ENCODE peak calls at places on chromosomes 4 and X, in seven cellular contexts. One of them, this sample, is unnamed.

GRCh38 chr4:152500798-152501434 is 35.0 kb downstream of the FBXW7 start:
- DNase-seq in T-helper 2 cell: peak; percentile 86
- DNase-seq in HT1080: peak; percentile 64
- DNase-seq in NCI-H1105: peak; percentile 42
- DNase-seq in LHCN-M2: peak; percentile 81
- DNase-seq in NCI-H1092 treated with DMSO at 0.1 percent for 48 hours: peak; percentile 61
- DNase-seq in cardiac fibroblast: peak; percentile 96
- DNase-seq in this sample: peak; percentile 59

GRCh38 chr4:69649207-69649606 is 3.8 kb downstream of the UGT2A1 start:
- DNase-seq in HT1080: no peak
- DNase-seq in NCI-H1092 treated with DMSO at 0.1 percent for 48 hours: no peak
- DNase-seq in cardiac fibroblast: peak; percentile 7
- DNase-seq in LHCN-M2: peak; percentile 19
- DNase-seq in T-helper 2 cell: no peak
- DNase-seq in NCI-H1105: no peak
- DNase-seq in this sample: no peak

GRCh38 chr4:71411976-71412375 is 73.2 kb downstream of the SLC4A4 start:
- DNase-seq in HT1080: no peak
- DNase-seq in NCI-H1092 treated with DMSO at 0.1 percent for 48 hours: no peak
- DNase-seq in cardiac fibroblast: no peak
- DNase-seq in T-helper 2 cell: no peak
- DNase-seq in LHCN-M2: no peak
- DNase-seq in NCI-H1105: no peak
- DNase-seq in this sample: no peak

GRCh38 chr4:183100827-183101226 is 1.8 kb downstream of the WWC2 start:
- DNase-seq in cardiac fibroblast: no peak
- DNase-seq in LHCN-M2: no peak
- DNase-seq in T-helper 2 cell: no peak
- DNase-seq in NCI-H1105: no peak
- DNase-seq in NCI-H1092 treated with DMSO at 0.1 percent for 48 hours: no peak
- DNase-seq in HT1080: no peak
- DNase-seq in this sample: peak; percentile 17

GRCh38 chr4:37934096-37934495 is 26.1 kb upstream of the PTTG2 start:
- DNase-seq in NCI-H1105: no peak
- DNase-seq in T-helper 2 cell: no peak
- DNase-seq in HT1080: no peak
- DNase-seq in cardiac fibroblast: no peak
- DNase-seq in LHCN-M2: no peak
- DNase-seq in NCI-H1092 treated with DMSO at 0.1 percent for 48 hours: no peak
- DNase-seq in this sample: no peak

GRCh38 chrX:96464880-96465558 is 219.6 kb upstream of the DIAPH2 start:
- DNase-seq in HT1080: no peak
- DNase-seq in T-helper 2 cell: no peak
- DNase-seq in cardiac fibroblast: no peak
- DNase-seq in NCI-H1105: no peak
- DNase-seq in NCI-H1092 treated with DMSO at 0.1 percent for 48 hours: no peak
- DNase-seq in LHCN-M2: no peak
- DNase-seq in this sample: no peak

GRCh38 chrX:50100188-50100587 is 100.6 kb downstream of the AKAP4 start:
- DNase-seq in T-helper 2 cell: peak; percentile 17
- DNase-seq in cardiac fibroblast: peak; percentile 25
- DNase-seq in LHCN-M2: no peak
- DNase-seq in NCI-H1092 treated with DMSO at 0.1 percent for 48 hours: peak; percentile 18
- DNase-seq in NCI-H1105: no peak
- DNase-seq in HT1080: peak; percentile 12
- DNase-seq in this sample: no peak

GRCh38 chrX:82648062-82648461 is 860.0 kb upstream of the POU3F4 start:
- DNase-seq in NCI-H1092 treated with DMSO at 0.1 percent for 48 hours: no peak
- DNase-seq in T-helper 2 cell: no peak
- DNase-seq in LHCN-M2: peak; percentile 11
- DNase-seq in cardiac fibroblast: peak; percentile 6
- DNase-seq in NCI-H1105: no peak
- DNase-seq in HT1080: peak; percentile 3
- DNase-seq in this sample: no peak

GRCh38 chr4:122827258-122827887 is 742 bp downstream of the FGF2 start:
- DNase-seq in LHCN-M2: peak; percentile 67
- DNase-seq in cardiac fibroblast: peak; percentile 61
- DNase-seq in T-helper 2 cell: no peak
- DNase-seq in NCI-H1105: no peak
- DNase-seq in NCI-H1092 treated with DMSO at 0.1 percent for 48 hours: peak; percentile 39
- DNase-seq in HT1080: peak; percentile 56
- DNase-seq in this sample: peak; percentile 47

GRCh38 chrX:1841746-1842145 is 226.9 kb downstream of the ASMT start:
- DNase-seq in LHCN-M2: no peak
- DNase-seq in cardiac fibroblast: no peak
- DNase-seq in T-helper 2 cell: no peak
- DNase-seq in HT1080: no peak
- DNase-seq in NCI-H1105: no peak
- DNase-seq in NCI-H1092 treated with DMSO at 0.1 percent for 48 hours: no peak
- DNase-seq in this sample: no peak

This sample was measured in NCI-H526 treated with DMSO at 0.1 percent for 48 hours.